ENCODE peak calls at places on chromosomes 11 and 22, in five cellular contexts. One of them, this sample, is unnamed.

GRCh38 chr22:22357024-22357868 is 112.7 kb downstream of the VPREB1 start:
- DNase-seq in GM23248: peak; percentile 78
- DNase-seq in right cardiac atrium: peak; percentile 82
- DNase-seq in ovary: peak; percentile 75
- DNase-seq in A549: peak; percentile 68
- DNase-seq in this sample: peak; percentile 32

GRCh38 chr11:107017433-107018227 is 646 bp downstream of the GUCY1A2 start:
- DNase-seq in GM23248: peak; percentile 66
- DNase-seq in right cardiac atrium: peak; percentile 80
- DNase-seq in ovary: peak; percentile 10
- DNase-seq in A549: peak; percentile 35
- DNase-seq in this sample: peak; percentile 41

GRCh38 chr22:32606181-32606580 is 131.6 kb downstream of the FBXO7 start:
- DNase-seq in GM23248: no peak
- DNase-seq in right cardiac atrium: no peak
- DNase-seq in ovary: no peak
- DNase-seq in A549: no peak
- DNase-seq in this sample: no peak

GRCh38 chr22:19174106-19175025 is 4.2 kb downstream of the SLC25A1 start:
- DNase-seq in GM23248: peak; percentile 87
- DNase-seq in right cardiac atrium: no peak
- DNase-seq in ovary: no peak
- DNase-seq in A549: no peak
- DNase-seq in this sample: no peak

GRCh38 chr11:46367244-46367915 is 14.1 kb upstream of the MDK start:
- DNase-seq in GM23248: peak; percentile 73
- DNase-seq in right cardiac atrium: peak; percentile 91
- DNase-seq in ovary: peak; percentile 62
- DNase-seq in A549: peak; percentile 46
- DNase-seq in this sample: peak; percentile 71

GRCh38 chr11:62458212-62459002 is 39.6 kb downstream of the SCGB1A1 start:
- DNase-seq in GM23248: peak; percentile 36
- DNase-seq in right cardiac atrium: no peak
- DNase-seq in ovary: no peak
- DNase-seq in A549: peak; percentile 16
- DNase-seq in this sample: no peak

GRCh38 chr22:21028277-21029251 is 3.8 kb downstream of the SLC7A4 start:
- DNase-seq in GM23248: no peak
- DNase-seq in right cardiac atrium: peak; percentile 31
- DNase-seq in ovary: no peak
- DNase-seq in A549: no peak
- DNase-seq in this sample: no peak

GRCh38 chr22:23245045-23245798 is 64.9 kb downstream of the BCR start:
- DNase-seq in GM23248: peak; percentile 67
- DNase-seq in right cardiac atrium: peak; percentile 20
- DNase-seq in ovary: no peak
- DNase-seq in A549: no peak
- DNase-seq in this sample: no peak

GRCh38 chr11:121448431-121448941 is 3.6 kb upstream of the SORL1 start:
- DNase-seq in GM23248: no peak
- DNase-seq in right cardiac atrium: no peak
- DNase-seq in ovary: no peak
- DNase-seq in A549: no peak
- DNase-seq in this sample: no peak

GRCh38 chr22:48706934-48707748 is 1120.5 kb downstream of the BRD1 start:
- DNase-seq in GM23248: no peak
- DNase-seq in right cardiac atrium: no peak
- DNase-seq in ovary: no peak
- DNase-seq in A549: no peak
- DNase-seq in this sample: no peak

GRCh38 chr22:35488513-35488912 is 52.1 kb upstream of the RASD2 start:
- DNase-seq in GM23248: no peak
- DNase-seq in right cardiac atrium: no peak
- DNase-seq in ovary: no peak
- DNase-seq in A549: no peak
- DNase-seq in this sample: no peak

GRCh38 chr11:8689726-8690255 is 7.2 kb downstream of the RPL27A start:
- DNase-seq in GM23248: peak; percentile 40
- DNase-seq in right cardiac atrium: no peak
- DNase-seq in ovary: no peak
- DNase-seq in A549: no peak
- DNase-seq in this sample: no peak

GRCh38 chr22:23153994-23154393 is 8.7 kb downstream of the RAB36 start:
- DNase-seq in GM23248: no peak
- DNase-seq in right cardiac atrium: peak; percentile 44
- DNase-seq in ovary: no peak
- DNase-seq in A549: no peak
- DNase-seq in this sample: no peak

GRCh38 chr11:31855466-31855865 is 44.3 kb upstream of the PAX6 start:
- DNase-seq in GM23248: no peak
- DNase-seq in right cardiac atrium: no peak
- DNase-seq in ovary: no peak
- DNase-seq in A549: no peak
- DNase-seq in this sample: no peak

GRCh38 chr11:46680164-46680760 is 20.2 kb downstream of the ARHGAP1 start:
- DNase-seq in GM23248: no peak
- DNase-seq in right cardiac atrium: no peak
- DNase-seq in ovary: no peak
- DNase-seq in A549: no peak
- DNase-seq in this sample: no peak

GRCh38 chr11:57649826-57650738 is at the start of gene YPEL4:
- DNase-seq in GM23248: peak; percentile 88
- DNase-seq in right cardiac atrium: peak; percentile 76
- DNase-seq in ovary: peak; percentile 70
- DNase-seq in A549: peak; percentile 57
- DNase-seq in this sample: peak; percentile 74

GRCh38 chr22:37289156-37289735 is 6.9 kb downstream of the CYTH4 start:
- DNase-seq in GM23248: no peak
- DNase-seq in right cardiac atrium: peak; percentile 19
- DNase-seq in ovary: no peak
- DNase-seq in A549: no peak
- DNase-seq in this sample: no peak

GRCh38 chr11:77752518-77752917 is 68.0 kb downstream of the RSF1 start:
- DNase-seq in GM23248: peak; percentile 50
- DNase-seq in right cardiac atrium: no peak
- DNase-seq in ovary: no peak
- DNase-seq in A549: no peak
- DNase-seq in this sample: no peak

GRCh38 chr22:29700949-29701927 is 18.6 kb upstream of the CABP7 start:
- DNase-seq in GM23248: peak; percentile 25
- DNase-seq in right cardiac atrium: no peak
- DNase-seq in ovary: no peak
- DNase-seq in A549: peak; percentile 44
- DNase-seq in this sample: no peak

GRCh38 chr11:118051611-118052461 is 25.0 kb upstream of the TMPRSS4 start:
- DNase-seq in GM23248: no peak
- DNase-seq in right cardiac atrium: no peak
- DNase-seq in ovary: no peak
- DNase-seq in A549: no peak
- DNase-seq in this sample: peak; percentile 86

GRCh38 chr22:49525776-49526535 is 301.7 kb downstream of the BRD1 start:
- DNase-seq in GM23248: no peak
- DNase-seq in right cardiac atrium: no peak
- DNase-seq in ovary: no peak
- DNase-seq in A549: no peak
- DNase-seq in this sample: no peak

GRCh38 chr11:71370895-71371673 is 77.1 kb downstream of the DHCR7 start:
- DNase-seq in GM23248: no peak
- DNase-seq in right cardiac atrium: no peak
- DNase-seq in ovary: no peak
- DNase-seq in A549: no peak
- DNase-seq in this sample: no peak

GRCh38 chr11:103499710-103500340 is 390.6 kb downstream of the DYNC2H1 start:
- DNase-seq in GM23248: peak; percentile 39
- DNase-seq in right cardiac atrium: no peak
- DNase-seq in ovary: no peak
- DNase-seq in A549: no peak
- DNase-seq in this sample: no peak

GRCh38 chr22:37951305-37951704 is 2.1 kb downstream of the C22orf23 start:
- DNase-seq in GM23248: peak; percentile 57
- DNase-seq in right cardiac atrium: no peak
- DNase-seq in ovary: no peak
- DNase-seq in A549: peak; percentile 45
- DNase-seq in this sample: no peak

GRCh38 chr11:12017243-12017678 is 8.8 kb upstream of the DKK3 start:
- DNase-seq in GM23248: peak; percentile 93
- DNase-seq in right cardiac atrium: no peak
- DNase-seq in ovary: no peak
- DNase-seq in A549: no peak
- DNase-seq in this sample: no peak

GRCh38 chr11:126549273-126549585 is 193.7 kb downstream of the ST3GAL4 start:
- DNase-seq in GM23248: no peak
- DNase-seq in right cardiac atrium: no peak
- DNase-seq in ovary: no peak
- DNase-seq in A549: no peak
- DNase-seq in this sample: no peak

GRCh38 chr22:49764151-49764581 is 63.5 kb downstream of the BRD1 start:
- DNase-seq in GM23248: peak; percentile 55
- DNase-seq in right cardiac atrium: peak; percentile 58
- DNase-seq in ovary: no peak
- DNase-seq in A549: no peak
- DNase-seq in this sample: no peak

GRCh38 chr11:109892321-109892794 is 200.8 kb upstream of the ZC3H12C start:
- DNase-seq in GM23248: no peak
- DNase-seq in right cardiac atrium: no peak
- DNase-seq in ovary: no peak
- DNase-seq in A549: no peak
- DNase-seq in this sample: no peak

GRCh38 chr22:19631899-19632670 is 82.2 kb upstream of the SEPTIN5 start:
- DNase-seq in GM23248: peak; percentile 54
- DNase-seq in right cardiac atrium: no peak
- DNase-seq in ovary: no peak
- DNase-seq in A549: peak; percentile 51
- DNase-seq in this sample: no peak

GRCh38 chr22:43970037-43970747 is 14.9 kb downstream of the SAMM50 start:
- DNase-seq in GM23248: no peak
- DNase-seq in right cardiac atrium: no peak
- DNase-seq in ovary: no peak
- DNase-seq in A549: no peak
- DNase-seq in this sample: no peak

GRCh38 chr11:332651-333480 is 12.2 kb upstream of the IFITM3 start:
- DNase-seq in GM23248: no peak
- DNase-seq in right cardiac atrium: peak; percentile 53
- DNase-seq in ovary: no peak
- DNase-seq in A549: no peak
- DNase-seq in this sample: no peak

GRCh38 chr11:96272542-96273306 is 70.3 kb downstream of the MAML2 start:
- DNase-seq in GM23248: peak; percentile 53
- DNase-seq in right cardiac atrium: no peak
- DNase-seq in ovary: no peak
- DNase-seq in A549: peak; percentile 9
- DNase-seq in this sample: peak; percentile 39

GRCh38 chr22:26894766-26895485 is 237.5 kb downstream of the MIAT start:
- DNase-seq in GM23248: peak; percentile 95
- DNase-seq in right cardiac atrium: no peak
- DNase-seq in ovary: no peak
- DNase-seq in A549: peak; percentile 81
- DNase-seq in this sample: no peak

GRCh38 chr11:58707767-58708166 is 24.0 kb downstream of the GLYAT start:
- DNase-seq in GM23248: no peak
- DNase-seq in right cardiac atrium: no peak
- DNase-seq in ovary: no peak
- DNase-seq in A549: no peak
- DNase-seq in this sample: no peak
- H3K9me3 ChIP-seq in GM23248: no peaks in the 10 kb centered on the region
- H3K9me3 ChIP-seq in right cardiac atrium: no peaks in the 10 kb centered on the region
- H3K9me3 ChIP-seq in ovary: no peaks in the 10 kb centered on the region
- H3K9me3 ChIP-seq in A549: no peaks in the 10 kb centered on the region
- H3K9me3 ChIP-seq in this sample: no peaks in the 10 kb centered on the region

GRCh38 chr11:111490496-111490895 is 21.7 kb downstream of the BTG4 start:
- DNase-seq in GM23248: peak; percentile 7
- DNase-seq in right cardiac atrium: no peak
- DNase-seq in ovary: no peak
- DNase-seq in A549: no peak
- DNase-seq in this sample: no peak
- H3K4me3 ChIP-seq in GM23248: no peak overlapping the region
- H3K4me3 ChIP-seq in right cardiac atrium: no peak overlapping the region
- H3K4me3 ChIP-seq in ovary: no peak overlapping the region
- H3K4me3 ChIP-seq in A549: no peak overlapping the region
- H3K4me3 ChIP-seq in this sample: no peak overlapping the region

GRCh38 chr22:42243802-42244060 is 26.7 kb downstream of the TCF20 start:
- DNase-seq in GM23248: no peak
- DNase-seq in right cardiac atrium: no peak
- DNase-seq in ovary: no peak
- DNase-seq in A549: no peak
- DNase-seq in this sample: no peak
- H3K9me3 ChIP-seq in GM23248: no peaks in the 10 kb centered on the region
- H3K9me3 ChIP-seq in right cardiac atrium: no peaks in the 10 kb centered on the region
- H3K9me3 ChIP-seq in ovary: no peaks in the 10 kb centered on the region
- H3K9me3 ChIP-seq in A549: no peaks in the 10 kb centered on the region
- H3K9me3 ChIP-seq in this sample: no peaks in the 10 kb centered on the region

DNA sequence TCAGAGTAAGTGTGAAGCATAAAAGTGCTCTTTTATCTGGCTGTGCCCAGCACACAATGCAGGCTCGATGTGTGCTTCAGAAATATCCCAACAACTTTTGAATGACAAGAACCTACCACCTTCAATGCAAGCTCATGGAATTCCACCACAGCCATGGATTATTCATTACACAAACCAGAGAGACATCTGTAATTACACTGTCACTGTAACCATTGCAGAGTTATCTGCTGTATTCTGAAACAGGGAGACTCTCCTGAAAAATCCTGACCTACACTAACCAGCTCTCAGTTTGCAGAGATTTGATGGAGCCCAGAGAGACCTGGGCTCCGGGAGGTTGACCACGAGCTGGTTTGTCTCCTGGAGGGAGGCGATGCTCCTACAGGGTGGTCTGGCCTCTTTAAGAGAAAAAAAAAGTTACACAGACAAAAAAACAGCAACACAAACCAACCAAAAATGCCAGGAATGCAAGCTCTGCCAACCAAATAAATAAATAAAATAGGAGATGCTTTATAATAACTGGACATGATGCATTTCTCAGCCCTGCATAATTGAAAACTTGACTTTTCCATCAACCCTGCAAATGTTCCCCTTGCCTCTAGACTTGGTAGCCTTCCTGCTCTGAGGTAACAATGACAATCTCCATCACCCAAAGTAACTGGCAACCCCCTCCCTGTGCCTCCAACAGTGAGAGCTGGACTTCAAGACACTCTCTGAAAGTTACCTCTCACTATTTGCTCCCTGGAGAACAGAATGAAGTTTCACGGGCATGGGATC is 69.7 kb downstream of the ETS1 start:
- DNase-seq in GM23248: peak; percentile 71
- DNase-seq in right cardiac atrium: no peak
- DNase-seq in ovary: no peak
- DNase-seq in A549: no peak
- DNase-seq in this sample: no peak
- H3K4me3 ChIP-seq in GM23248: peak overlapping the region; percentile 99
- H3K4me3 ChIP-seq in right cardiac atrium: peak overlapping the region; percentile 93
- H3K4me3 ChIP-seq in ovary: no peak overlapping the region
- H3K4me3 ChIP-seq in A549: no peak overlapping the region
- H3K4me3 ChIP-seq in this sample: peak overlapping the region; percentile 97